ENCODE peak calls at places on chromosomes 6 and 20, in five cellular contexts. X is WTC11, L is A549, U is transverse colon, Z is OCI-LY7. I is an unnamed sample.

GRCh38 chr20:4507288-4507719 is 214.4 kb upstream of the PRND start:
- DNase-seq in Z (no peak), U (no peak), X (no peak), L (peak), I (no peak)

GRCh38 chr20:64233725-64234124 is 21.8 kb upstream of the PCMTD2 start:
- DNase-seq in X (no peak), L (no peak), Z (no peak), U (no peak), I (no peak)

GRCh38 chr6:147741419-147741818 is 232.9 kb downstream of the SAMD5 start:
- DNase-seq in L (no peak), U (no peak), X (no peak), Z (no peak), I (no peak)

GRCh38 chr20:13525225-13525940 is 113.3 kb downstream of the TASP1 start:
- DNase-seq in Z (no peak), X (no peak), L (peak), U (no peak), I (no peak)

GRCh38 chr6:126811307-126811706 is 307.2 kb upstream of the RSPO3 start:
- DNase-seq in L (no peak), U (no peak), X (no peak), Z (no peak), I (no peak)

GRCh38 chr6:71012871-71013456 is 56.1 kb upstream of the B3GAT2 start:
- DNase-seq in U (no peak), Z (peak), L (peak), X (no peak), I (peak)

GRCh38 chr20:58818585-58819285 is 32.0 kb downstream of the GNAS-AS1 start:
- DNase-seq in X (no peak), L (no peak), Z (no peak), U (no peak), I (no peak)

GRCh38 chr20:50313223-50313820 is 122.7 kb downstream of the CEBPB start:
- DNase-seq in X (no peak), U (no peak), L (peak), Z (no peak), I (no peak)

GRCh38 chr20:4836473-4836872 is 114.8 kb downstream of the PRND start:
- DNase-seq in U (no peak), L (no peak), X (no peak), Z (no peak), I (no peak)

DNA sequence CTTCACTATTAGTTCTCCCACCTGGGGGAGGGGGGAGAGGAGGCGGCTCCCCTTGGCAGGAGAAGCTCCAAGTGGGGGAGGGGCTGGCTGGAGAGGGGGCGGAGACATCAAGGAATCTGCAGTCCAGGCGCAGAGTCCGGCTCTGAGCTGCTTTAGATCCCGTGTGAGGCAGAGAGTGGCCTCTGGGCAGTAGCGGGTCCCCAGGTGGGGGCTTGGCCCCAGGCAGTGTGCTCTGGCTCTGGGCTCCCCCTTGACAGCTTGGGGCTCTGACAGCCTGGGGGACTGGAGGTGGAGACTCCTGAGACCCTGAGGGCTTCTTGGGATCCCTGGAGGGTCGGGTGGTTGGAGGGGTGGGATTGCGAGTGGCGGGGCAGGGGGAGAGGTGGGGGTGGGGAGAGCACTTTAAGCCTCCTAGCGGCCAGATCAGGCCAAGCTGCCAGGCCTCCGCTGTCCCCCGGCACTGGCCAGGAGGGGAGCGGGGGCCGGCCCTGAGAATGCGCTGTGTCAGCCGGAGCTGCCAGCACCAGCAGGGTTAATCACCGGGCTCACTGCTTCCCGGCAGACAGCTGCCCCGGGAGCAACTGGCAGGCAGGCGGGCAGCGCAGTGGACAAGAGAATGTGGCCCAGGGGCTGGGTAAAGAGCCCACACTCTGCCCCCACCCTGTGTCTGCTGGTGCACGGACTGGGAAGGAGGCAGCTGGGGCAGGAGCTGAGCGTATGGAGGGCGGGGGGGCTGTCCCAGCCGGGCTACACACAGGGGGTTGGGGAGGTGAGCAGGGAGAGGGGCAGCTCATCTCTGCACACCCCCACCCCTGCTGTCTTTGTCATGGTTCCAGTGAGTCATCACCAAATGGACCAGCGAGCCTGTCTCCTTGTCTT is 1.8 kb upstream of the LAMA5 start:
- DNase-seq in Z (no peak), U (peak), X (peak), L (peak), I (peak)
- TF ChIP-seq CTCF in Z (peak), U (peak), X (peak), L (peak), I (peak)

GRCh38 chr6:119297049-119297448 is 52.5 kb downstream of the MAN1A1 start:
- DNase-seq in U (no peak), L (no peak), Z (no peak), X (no peak), I (no peak)
- TF ChIP-seq CTCF in U (no peak), L (no peak), Z (no peak), X (no peak), I (no peak)

GRCh38 chr20:46699651-46700359 is 9.6 kb upstream of the SLC2A10 start:
- DNase-seq in Z (no peak), L (peak), U (no peak), X (peak), I (no peak)
- TF ChIP-seq CTCF in Z (peak), L (peak), U (peak), X (peak), I (no peak)

GRCh38 chr20:34075647-34076046 is 36.4 kb downstream of the EIF2S2 start:
- DNase-seq in X (peak), L (no peak), U (no peak), Z (no peak), I (no peak)
- TF ChIP-seq CTCF in X (no peak), L (no peak), U (no peak), Z (peak), I (peak)

I was measured in endothelial cell.